ENCODE peak calls at places on chromosomes 16 and 17, in five cellular contexts. Z is amniotic stem cell, H is fibroblast of pulmonary artery, T is SHP77, X is KBM-7. N is an unnamed sample.

GRCh38 chr16:11142261-11142630 is 113.8 kb downstream of the SOCS1 start:
- DNase-seq in Z (no peak), H (no peak), T (no peak), X (no peak), N (no peak)

GRCh38 chr17:5069724-5070123 is 8.5 kb upstream of the ZFP3 start:
- DNase-seq in Z (no peak), H (no peak), T (no peak), X (no peak), N (no peak)

GRCh38 chr17:73506470-73507435 is 137.5 kb downstream of the SDK2 start:
- DNase-seq in Z (no peak), H (no peak), T (no peak), X (no peak), N (no peak)

GRCh38 chr17:76234354-76234679 is 6.0 kb downstream of the RNF157 start:
- DNase-seq in Z (no peak), H (no peak), T (no peak), X (no peak), N (no peak)

GRCh38 chr16:79601978-79602609 is 1.6 kb upstream of the MAF start:
- DNase-seq in Z (no peak), H (peak), T (peak), X (peak), N (peak)

GRCh38 chr16:88103581-88104188 is 152.5 kb downstream of the BANP start:
- DNase-seq in Z (no peak), H (no peak), T (no peak), X (no peak), N (no peak)

GRCh38 chr16:7086842-7087616 is 245.6 kb upstream of the RBFOX1 start:
- DNase-seq in Z (no peak), H (no peak), T (peak), X (peak), N (no peak)

GRCh38 chr16:28003923-28004322 is 59.6 kb downstream of the GSG1L start:
- DNase-seq in Z (no peak), H (no peak), T (no peak), X (no peak), N (no peak)

GRCh38 chr17:54971147-54971546 is 2.6 kb downstream of the STXBP4 start:
- DNase-seq in Z (no peak), H (no peak), T (no peak), X (no peak), N (no peak)

GRCh38 chr17:8997994-8998628 is 23.2 kb upstream of the NTN1 start:
- DNase-seq in Z (no peak), H (peak), T (peak), X (peak), N (peak)

GRCh38 chr16:50213939-50214519 is 52.3 kb upstream of the ADCY7 start:
- DNase-seq in Z (no peak), H (peak), T (no peak), X (peak), N (no peak)

GRCh38 chr17:50026901-50027638 is 28.8 kb upstream of the ITGA3 start:
- DNase-seq in Z (peak), H (peak), T (peak), X (peak), N (peak)

GRCh38 chr17:50722746-50723145 is 3.3 kb downstream of the LUC7L3 start:
- DNase-seq in Z (no peak), H (no peak), T (no peak), X (no peak), N (no peak)

N was measured in upper lobe of right lung.